ENCODE peak calls at places on chromosomes 11 and 22, in five cellular contexts. X is NCI-H1105 treated with DMSO at 0.1 percent for 48 hours, S is stomach, I is ovary, Y is neural crest cell. L is an unnamed sample.

GRCh38 chr22:26890870-26891269 is 233.5 kb downstream of the MIAT start:
- DNase-seq in S (no peak), X (no peak), I (no peak), Y (no peak), L (no peak)

GRCh38 chr11:117221775-117222517 is 9.9 kb downstream of the PCSK7 start:
- DNase-seq in S (peak; percentile 60), X (peak; percentile 79), Y (no peak), I (peak; percentile 83), L (peak; percentile 75)

GRCh38 chr22:20124083-20124787 is 7.2 kb upstream of the TRMT2A start:
- DNase-seq in Y (no peak), S (no peak), X (no peak), I (no peak), L (no peak)

GRCh38 chr11:109123811-109124787 is 297.9 kb upstream of the C11orf87 start:
- DNase-seq in X (no peak), I (no peak), S (no peak), Y (no peak), L (no peak)

GRCh38 chr11:70713988-70714665 is 315.8 kb downstream of the CTTN start:
- DNase-seq in S (no peak), I (no peak), Y (no peak), X (no peak), L (no peak)

GRCh38 chr11:120337133-120337895 is 1.1 kb downstream of the ARHGEF12 start:
- DNase-seq in S (no peak), I (peak; percentile 44), X (peak; percentile 56), Y (no peak), L (peak; percentile 52)

GRCh38 chr11:2519879-2520735 is 75.3 kb downstream of the KCNQ1 start:
- DNase-seq in S (peak; percentile 19), X (no peak), Y (no peak), I (peak; percentile 6), L (peak; percentile 11)

GRCh38 chr11:106695506-106695905 is 322.8 kb downstream of the GUCY1A2 start:
- DNase-seq in Y (no peak), I (no peak), S (no peak), X (no peak), L (no peak)

GRCh38 chr11:8584511-8584910 is 9.5 kb downstream of the STK33 start:
- DNase-seq in Y (no peak), I (no peak), X (peak; percentile 2), S (no peak), L (no peak)

GRCh38 chr11:117179048-117179999 is 781 bp downstream of the SIDT2 start:
- DNase-seq in Y (peak; percentile 41), I (peak; percentile 33), X (peak; percentile 26), S (peak; percentile 51), L (peak; percentile 44)